ENCODE peak calls at places on chromosomes 3 and 15, in ten cellular contexts. O is hepatocyte, S is colonic mucosa, M is WERI-Rb-1, X is stomach, L is GM23338, F is RWPE2, Y is sigmoid colon, B is fibroblast of lung, Z is fibroblast of mammary gland. P is an unnamed sample.

GRCh38 chr15:76514292-76514691 is 177.7 kb downstream of the ISL2 start:
- DNase-seq in M (peak), Y (no peak), Z (no peak), F (no peak), O (peak), B (no peak), X (no peak), S (no peak), L (no peak), P (no peak)

GRCh38 chr3:9793161-9793781 is 389 bp downstream of the ARPC4 start:
- DNase-seq in S (peak), X (no peak), L (peak), Y (no peak), B (peak), F (no peak), Z (peak), M (no peak), O (peak), P (peak)

GRCh38 chr3:34582054-34582453 is 783.6 kb downstream of the PDCD6IP start:
- DNase-seq in F (no peak), L (peak), S (no peak), Y (no peak), M (no peak), X (no peak), O (no peak), Z (no peak), B (no peak), P (no peak)

GRCh38 chr3:150308481-150308918 is 99.6 kb upstream of the TSC22D2 start:
- DNase-seq in O (peak), M (no peak), L (no peak), X (peak), Z (no peak), F (no peak), B (no peak), Y (no peak), S (peak), P (no peak)

GRCh38 chr3:29071077-29071634 is 209.7 kb upstream of the RBMS3 start:
- DNase-seq in L (no peak), Y (no peak), M (no peak), B (no peak), F (no peak), X (no peak), O (no peak), Z (peak), S (no peak), P (peak)

GRCh38 chr3:168544097-168544957 is 448.6 kb upstream of the GOLIM4 start:
- DNase-seq in B (peak), F (no peak), L (peak), O (no peak), M (peak), S (no peak), Y (no peak), Z (peak), X (no peak), P (peak)

GRCh38 chr3:58177747-58178527 is 32.8 kb downstream of the DNASE1L3 start:
- DNase-seq in Z (peak), F (peak), S (peak), Y (peak), B (peak), X (peak), M (peak), O (peak), L (peak), P (peak)

GRCh38 chr3:63232764-63233396 is 45.2 kb upstream of the SYNPR start:
- DNase-seq in L (peak), Z (peak), Y (no peak), S (no peak), B (peak), O (peak), F (no peak), M (no peak), X (no peak), P (peak)

GRCh38 chr3:82031576-82031975 is 270.1 kb upstream of the GBE1 start:
- DNase-seq in X (no peak), F (no peak), Z (no peak), O (no peak), L (no peak), M (no peak), S (no peak), Y (no peak), B (no peak), P (no peak)

GRCh38 chr3:111936191-111936841 is 42.5 kb upstream of the ABHD10 start:
- DNase-seq in M (no peak), Z (peak), O (no peak), F (no peak), S (no peak), X (no peak), B (peak), Y (no peak), L (no peak), P (peak)
- H3K4me3 ChIP-seq in M (no peak), Z (no peak), O (no peak), F (no peak), S (no peak), X (no peak), B (no peak), Y (no peak), L (no peak), P (no peak)

GRCh38 chr15:49343546-49343945 is 79.5 kb upstream of the FGF7 start:
- DNase-seq in X (no peak), L (peak), S (no peak), F (no peak), Y (no peak), B (no peak), Z (no peak), O (no peak), M (no peak), P (peak)
- H3K4me3 ChIP-seq in X (no peak), L (no peak), S (no peak), F (no peak), Y (no peak), B (no peak), Z (no peak), O (no peak), M (no peak), P (no peak)

GRCh38 chr3:186757214-186757613 is 26.2 kb upstream of the EIF4A2 start:
- DNase-seq in L (no peak), M (peak), X (no peak), O (no peak), Z (no peak), F (no peak), Y (no peak), B (no peak), S (no peak), P (no peak)

GRCh38 chr3:186757686-186758220 is 25.6 kb upstream of the EIF4A2 start:
- DNase-seq in L (no peak), O (no peak), B (no peak), S (no peak), F (no peak), Z (no peak), X (no peak), Y (no peak), M (peak), P (no peak)

GRCh38 chr3:186759231-186759930 is 24.0 kb upstream of the EIF4A2 start:
- DNase-seq in X (no peak), B (no peak), Y (no peak), L (peak), O (no peak), F (no peak), Z (no peak), S (no peak), M (no peak), P (no peak)

GRCh38 chr3:186750316-186750715 is 33.1 kb upstream of the EIF4A2 start:
- DNase-seq in L (no peak), S (no peak), Y (no peak), F (no peak), Z (no peak), B (no peak), O (no peak), X (no peak), M (no peak), P (no peak)

DNA sequence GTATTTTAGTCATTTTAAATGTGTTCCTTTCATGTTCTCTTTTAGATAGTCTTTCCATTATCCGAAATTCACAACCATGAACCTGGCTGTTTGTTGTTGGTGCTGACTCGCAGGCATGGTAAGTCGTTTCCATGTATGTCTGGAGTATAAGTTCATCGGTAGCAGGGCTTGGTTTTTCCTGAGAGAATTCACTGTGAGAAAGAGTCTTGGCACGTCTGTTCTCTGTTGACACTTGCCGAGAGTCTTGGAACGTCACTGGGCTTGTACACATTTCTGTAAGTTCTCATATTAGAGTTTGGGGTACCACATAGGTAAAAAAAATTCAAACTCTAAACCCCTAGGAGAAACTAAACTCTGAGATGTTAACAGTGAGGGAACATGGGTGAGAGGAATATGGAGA is 29.4 kb upstream of the EIF4A2 start:
- DNase-seq in S (no peak), Z (no peak), O (no peak), Y (no peak), X (no peak), L (no peak), B (no peak), F (no peak), M (no peak), P (no peak)
- H3K4me3 ChIP-seq in S (no peak), Z (no peak), O (no peak), Y (no peak), X (no peak), L (no peak), B (no peak), F (no peak), M (no peak), P (no peak)

DNA sequence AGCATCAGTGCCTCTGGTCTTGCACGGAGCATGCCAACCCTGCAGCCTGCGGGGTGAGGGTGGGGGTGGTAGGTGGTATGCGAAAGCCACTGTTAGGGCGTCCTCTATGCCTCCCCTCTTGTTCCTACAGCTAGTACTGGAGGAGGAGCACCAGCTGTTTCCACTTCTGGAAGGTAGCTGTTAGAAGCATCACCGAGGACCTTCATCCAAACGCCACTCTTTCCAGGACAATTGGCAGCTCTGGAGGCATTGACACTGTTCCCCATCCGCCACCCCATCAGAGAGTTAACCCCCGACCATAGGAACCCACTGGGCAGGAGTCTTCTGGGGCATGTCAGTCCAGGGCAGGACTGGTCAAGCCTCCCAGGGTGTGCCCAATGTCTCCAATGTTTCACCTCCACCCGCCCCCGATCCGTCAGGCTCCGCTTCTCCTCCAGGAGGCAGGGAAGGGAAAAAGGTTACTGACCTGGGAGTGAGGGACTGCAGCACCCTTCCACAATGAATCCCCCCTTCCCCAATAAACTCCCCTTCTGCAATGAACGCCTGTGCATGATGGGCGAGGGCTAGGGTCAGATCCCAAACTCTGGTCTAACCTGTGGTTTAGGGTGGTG is 487 bp downstream of the DUOX2 start:
- DNase-seq in O (no peak), M (no peak), L (no peak), Y (no peak), Z (no peak), F (no peak), B (no peak), S (no peak), X (no peak), P (no peak)
- H3K4me3 ChIP-seq in O (no peak), M (no peak), L (peak), Y (no peak), Z (no peak), F (no peak), B (no peak), S (peak), X (no peak), P (no peak)

DNA sequence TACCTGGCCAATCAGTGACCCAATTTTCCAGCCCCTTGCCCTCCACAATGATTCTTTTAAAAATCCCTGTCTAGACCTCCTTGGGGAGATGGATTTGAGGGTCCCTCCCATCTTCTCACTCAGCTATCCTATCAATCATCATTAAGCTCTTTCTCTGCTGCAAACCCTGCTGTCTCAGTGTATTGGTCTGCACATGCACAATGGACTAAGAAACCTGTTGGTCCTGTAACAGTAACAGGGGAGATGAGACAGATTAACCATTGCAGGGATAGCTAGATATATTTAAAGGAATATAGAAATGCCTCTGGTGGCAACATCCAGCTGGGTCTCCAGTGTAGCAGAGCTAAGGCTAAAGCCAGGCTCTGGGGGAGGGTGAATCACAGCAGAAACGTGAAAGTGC is 74.6 kb upstream of the CHRNA7 start:
- DNase-seq in Z (no peak), B (no peak), F (no peak), S (no peak), Y (no peak), L (no peak), X (no peak), M (no peak), O (no peak), P (no peak)
- H3K4me3 ChIP-seq in Z (no peak), B (no peak), F (no peak), S (no peak), Y (no peak), L (no peak), X (no peak), M (no peak), O (no peak), P (no peak)

GRCh38 chr3:180267202-180267843 is 230.6 kb upstream of the PEX5L start:
- DNase-seq in O (no peak), B (no peak), F (no peak), M (no peak), Y (no peak), X (no peak), Z (no peak), L (no peak), S (no peak), P (no peak)
- H3K4me3 ChIP-seq in O (no peak), B (peak), F (no peak), M (no peak), Y (no peak), X (no peak), Z (no peak), L (no peak), S (no peak), P (no peak)